ENCODE peak calls at places on chromosomes 11 and 22, in four cellular contexts. T is HCT116, P is neuronal stem cell, D is endodermal cell. B is an unnamed sample.
A peak's percentile ranks its signal among the peaks of the same experiment; 100 is the strongest.

GRCh38 chr11:116427903-116428637 is 344.7 kb downstream of the BUD13 start:
- DNase-seq in T (no peak), P (peak; percentile 27), D (no peak), B (no peak)

GRCh38 chr22:27531782-27532530 is 269.6 kb downstream of the MN1 start:
- DNase-seq in T (no peak), P (no peak), D (no peak), B (no peak)

GRCh38 chr22:46122511-46122971 is 27.8 kb upstream of the PPARA start:
- DNase-seq in T (peak; percentile 8), P (peak; percentile 65), D (peak; percentile 89), B (peak; percentile 98)

GRCh38 chr11:44617671-44618461 is 52.4 kb downstream of the CD82 start:
- DNase-seq in T (no peak), P (no peak), D (peak; percentile 42), B (no peak)

GRCh38 chr11:119012629-119013170 is 5.4 kb downstream of the RPS25 start:
- DNase-seq in T (no peak), P (no peak), D (no peak), B (peak; percentile 17)

GRCh38 chr11:64032050-64032449 is 3.7 kb upstream of the FLRT1 start:
- DNase-seq in T (no peak), P (no peak), D (no peak), B (no peak)

GRCh38 chr11:20015529-20016427 is 144.5 kb downstream of the DBX1 start:
- DNase-seq in T (no peak), P (no peak), D (no peak), B (no peak)

GRCh38 chr11:65262381-65262680 is 569 bp downstream of the POLA2 start:
- DNase-seq in T (no peak), P (no peak), D (no peak), B (no peak)

GRCh38 chr22:23858484-23858815 is 775 bp downstream of the SLC2A11 start:
- DNase-seq in T (no peak), P (no peak), D (no peak), B (no peak)

GRCh38 chr22:23859201-23859600 is 1.5 kb downstream of the SLC2A11 start:
- DNase-seq in T (no peak), P (no peak), D (no peak), B (no peak)

GRCh38 chr22:23856721-23857605 is 712 bp upstream of the SLC2A11 start:
- DNase-seq in T (no peak), P (peak; percentile 49), D (peak; percentile 87), B (peak; percentile 88)

GRCh38 chr22:23857606-23858483 is at the start of gene SLC2A11:
- DNase-seq in T (peak; percentile 92), P (peak; percentile 98), D (peak; percentile 99), B (peak; percentile 97)

GRCh38 chr22:23862103-23862502 is 4.4 kb downstream of the SLC2A11 start:
- DNase-seq in T (peak; percentile 32), P (no peak), D (peak; percentile 83), B (peak; percentile 85)
- H3K4me3 ChIP-seq in T (no peak overlapping the region), P (no peak overlapping the region), D (no peak overlapping the region), B (no peak overlapping the region)

GRCh38 chr22:20297414-20298109 is 22.3 kb downstream of the DGCR6L start:
- DNase-seq in T (no peak), P (no peak), D (no peak), B (no peak)
- H3K36me3 ChIP-seq in T (no peaks in the 10 kb centered on the region), P (no peaks in the 10 kb centered on the region), D (no peaks in the 10 kb centered on the region), B (no peaks in the 10 kb centered on the region)

DNA sequence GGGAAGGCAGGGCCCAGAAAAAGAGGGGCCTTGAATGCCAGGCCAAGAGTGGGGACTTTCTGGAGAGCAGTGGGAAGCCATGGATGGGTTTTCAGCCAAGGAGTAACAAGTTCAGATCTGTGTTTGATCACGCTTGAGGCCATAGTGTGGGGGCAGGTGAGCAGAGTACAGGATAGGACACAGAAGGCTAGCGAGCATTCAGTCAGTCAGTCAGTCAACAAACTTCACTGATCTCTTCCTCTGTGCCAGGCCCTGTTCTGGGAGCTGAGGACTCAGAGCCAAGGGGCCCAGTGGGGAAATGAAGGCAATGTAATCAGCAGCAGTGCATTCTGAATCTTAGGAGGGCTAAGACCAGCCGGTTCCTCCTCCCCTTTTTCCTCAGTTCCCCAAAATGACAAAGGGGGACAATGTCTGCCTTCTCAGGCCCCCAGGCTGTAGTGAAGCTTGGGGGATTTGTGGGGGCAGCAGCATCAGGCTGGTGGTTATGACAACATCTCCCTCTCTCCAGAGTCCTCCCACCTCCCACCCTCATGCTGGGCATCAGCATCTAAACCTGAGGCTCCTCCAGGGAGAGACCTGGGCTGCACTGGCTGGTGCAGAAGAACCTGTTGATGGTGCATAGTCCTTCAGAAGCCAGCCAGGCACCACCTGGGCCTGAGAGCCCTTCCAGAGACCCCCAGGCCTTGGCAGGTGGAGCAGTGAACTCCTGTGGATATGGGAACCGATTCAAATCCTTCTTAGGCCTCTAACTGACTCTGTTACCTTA is 42.9 kb upstream of the TPBGL start:
- DNase-seq in T (no peak), P (no peak), D (no peak), B (no peak)
- H3K27me3 ChIP-seq in T (peaks cover 3% of the 10 kb centered on the region), P (no peaks in the 10 kb centered on the region), D (no peaks in the 10 kb centered on the region), B (no peaks in the 10 kb centered on the region)

DNA sequence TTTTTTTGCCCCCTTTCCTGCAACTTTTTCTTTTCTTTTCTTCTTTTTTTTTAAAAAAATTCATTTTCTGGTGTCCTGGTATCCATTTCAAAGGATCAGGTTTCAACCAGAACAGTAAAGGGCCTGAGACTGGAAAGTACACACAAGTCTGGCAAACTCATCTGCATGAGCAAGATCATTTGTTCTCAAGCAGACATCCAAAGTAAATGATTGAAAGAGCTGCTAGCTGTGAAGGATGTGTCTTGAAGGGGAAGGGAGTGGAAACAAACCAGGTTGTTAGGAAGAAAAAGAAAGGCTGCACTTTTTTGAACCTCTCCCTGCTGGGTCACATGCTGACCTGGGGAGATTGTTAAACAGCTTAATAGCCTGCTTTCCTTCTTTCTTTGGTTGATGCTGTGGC is 5.3 kb downstream of the YAP1 start:
- DNase-seq in T (no peak), P (peak; percentile 45), D (peak; percentile 74), B (peak; percentile 45)
- H3K4me3 ChIP-seq in T (no peak overlapping the region), P (no peak overlapping the region), D (peak overlapping the region; percentile 76), B (no peak overlapping the region)

GRCh38 chr11:33350287-33350686 is 93.1 kb downstream of the HIPK3 start:
- DNase-seq in T (no peak), P (no peak), D (no peak), B (no peak)

GRCh38 chr11:33347490-33348125 is 90.4 kb downstream of the HIPK3 start:
- DNase-seq in T (no peak), P (no peak), D (no peak), B (no peak)

GRCh38 chr11:33339247-33339646 is 82.1 kb downstream of the HIPK3 start:
- DNase-seq in T (no peak), P (no peak), D (no peak), B (no peak)

DNA sequence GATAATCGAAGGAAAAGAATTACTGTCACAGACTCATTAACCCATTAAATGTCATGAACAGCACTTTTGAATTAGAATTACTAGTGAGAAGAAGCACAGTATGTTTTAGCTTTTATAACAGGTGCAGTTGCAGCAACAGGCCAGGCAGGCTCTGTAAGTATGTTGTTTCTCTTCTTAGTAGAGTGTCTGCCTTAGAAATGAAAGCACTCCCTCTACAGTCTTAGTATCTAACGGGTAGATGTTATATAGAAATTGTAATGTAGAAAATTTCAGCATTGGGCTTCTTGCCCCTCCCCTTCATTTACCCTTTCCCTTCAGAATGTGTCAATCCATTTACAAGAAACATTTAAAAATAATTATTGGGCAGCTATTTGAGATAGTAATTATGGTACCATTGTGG is 87.4 kb downstream of the HIPK3 start:
- DNase-seq in T (no peak), P (no peak), D (no peak), B (no peak)
- H3K36me3 ChIP-seq in T (peaks cover 6% of the 10 kb centered on the region), P (peaks cover 5% of the 10 kb centered on the region), D (peaks cover 70% of the 10 kb centered on the region), B (peaks cover 5% of the 10 kb centered on the region)

GRCh38 chr11:111303476-111303875 is 5.1 kb downstream of the POU2AF3 start:
- DNase-seq in T (no peak), P (no peak), D (no peak), B (no peak)

GRCh38 chr11:111300569-111300968 is 2.2 kb downstream of the POU2AF3 start:
- DNase-seq in T (no peak), P (no peak), D (no peak), B (no peak)

GRCh38 chr11:111302298-111302697 is 4.0 kb downstream of the POU2AF3 start:
- DNase-seq in T (no peak), P (no peak), D (no peak), B (no peak)

GRCh38 chr11:111301004-111301839 is 2.9 kb downstream of the POU2AF3 start:
- DNase-seq in T (no peak), P (no peak), D (no peak), B (no peak)

DNA sequence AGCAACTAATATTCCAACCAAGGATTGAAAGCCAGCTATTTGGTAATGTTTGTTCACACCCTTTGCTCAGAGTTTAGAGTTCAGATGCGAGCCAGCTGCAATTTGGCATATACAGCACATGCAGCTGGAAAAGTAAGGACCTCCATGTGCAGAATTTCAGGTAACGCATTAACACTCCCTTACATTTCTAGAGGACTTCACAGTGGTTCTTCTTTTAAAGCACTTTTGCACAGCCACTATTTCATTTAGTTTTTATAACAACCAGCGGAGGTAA is 3.4 kb downstream of the POU2AF3 start:
- DNase-seq in T (no peak), P (no peak), D (no peak), B (no peak)
- H3K27me3 ChIP-seq in T (peaks cover 22% of the 10 kb centered on the region), P (peaks cover 23% of the 10 kb centered on the region), D (peaks cover 83% of the 10 kb centered on the region), B (peaks cover 29% of the 10 kb centered on the region)